ENCODE peak calls at places on chromosomes 5 and 9, in six cellular contexts. Y, F, K, G, S and C are unnamed samples.

GRCh38 chr5:115787426-115787825 is 29.0 kb downstream of the CDO1 start:
- DNase-seq in Y (no peak), F (no peak), K (no peak), G (no peak), S (no peak), C (no peak)

GRCh38 chr5:107486489-107486888 is 184.2 kb downstream of the EFNA5 start:
- DNase-seq in Y (no peak), F (no peak), K (peak; percentile 36), G (no peak), S (peak; percentile 59), C (peak; percentile 70)

GRCh38 chr5:87099246-87099914 is 168.3 kb upstream of the RASA1 start:
- DNase-seq in Y (no peak), F (no peak), K (no peak), G (no peak), S (no peak), C (peak; percentile 14)

GRCh38 chr5:4700082-4700481 is 440.0 kb upstream of the ADAMTS16 start:
- DNase-seq in Y (no peak), F (peak; percentile 25), K (no peak), G (peak; percentile 70), S (no peak), C (peak; percentile 65)

GRCh38 chr5:40447438-40447837 is 232.3 kb upstream of the PTGER4 start:
- DNase-seq in Y (peak; percentile 33), F (no peak), K (no peak), G (no peak), S (peak; percentile 55), C (no peak)

GRCh38 chr9:126406075-126406675 is 79.5 kb downstream of the MVB12B start:
- DNase-seq in Y (no peak), F (no peak), K (no peak), G (no peak), S (peak; percentile 26), C (peak; percentile 26)

GRCh38 chr9:123438821-123439220 is 82.8 kb downstream of the CRB2 start:
- DNase-seq in Y (no peak), F (peak; percentile 41), K (no peak), G (peak; percentile 49), S (peak; percentile 13), C (peak; percentile 6)

GRCh38 chr5:126373621-126374416 is 49.4 kb upstream of the GRAMD2B start:
- DNase-seq in Y (no peak), F (no peak), K (no peak), G (no peak), S (no peak), C (peak; percentile 82)

GRCh38 chr5:147693238-147693637 is 89.3 kb downstream of the JAKMIP2 start:
- DNase-seq in Y (no peak), F (no peak), K (no peak), G (no peak), S (no peak), C (no peak)

GRCh38 chr9:90065001-90065400 is 460.2 kb downstream of the GADD45G start:
- DNase-seq in Y (no peak), F (no peak), K (no peak), G (no peak), S (no peak), C (no peak)

GRCh38 chr5:177496111-177497010 is 1.0 kb downstream of the PDLIM7 start:
- DNase-seq in Y (peak; percentile 96), F (no peak), K (peak; percentile 44), G (peak; percentile 94), S (peak; percentile 94), C (peak; percentile 88)

GRCh38 chr5:81922790-81923398 is 48.9 kb upstream of the ATG10 start:
- DNase-seq in Y (no peak), F (no peak), K (no peak), G (no peak), S (no peak), C (no peak)

GRCh38 chr5:67038817-67039603 is 157.6 kb downstream of the CD180 start:
- DNase-seq in Y (peak; percentile 71), F (no peak), K (no peak), G (no peak), S (peak; percentile 88), C (peak; percentile 94)

GRCh38 chr5:6468870-6469269 is 20.2 kb downstream of the UBE2QL1 start:
- DNase-seq in Y (no peak), F (no peak), K (no peak), G (no peak), S (no peak), C (no peak)

GRCh38 chr9:33329117-33329563 is 38.8 kb downstream of the NFX1 start:
- DNase-seq in Y (peak; percentile 86), F (no peak), K (no peak), G (no peak), S (peak; percentile 94), C (peak; percentile 95)

GRCh38 chr9:133880851-133881634 is 111.1 kb downstream of the VAV2 start:
- DNase-seq in Y (no peak), F (no peak), K (no peak), G (no peak), S (peak; percentile 29), C (peak; percentile 69)

GRCh38 chr5:71786337-71787060 is 67.4 kb downstream of the CARTPT start:
- DNase-seq in Y (no peak), F (no peak), K (no peak), G (no peak), S (no peak), C (no peak)

GRCh38 chr5:62309107-62309506 is 3.1 kb downstream of the KIF2A start:
- DNase-seq in Y (no peak), F (no peak), K (no peak), G (no peak), S (no peak), C (no peak)
- H4K20me1 ChIP-seq in Y (no peaks in the 10 kb centered on the region), F (peaks cover 22% of the 10 kb centered on the region), K (peaks cover 7% of the 10 kb centered on the region), G (no peaks in the 10 kb centered on the region), S (peaks cover 56% of the 10 kb centered on the region), C (peaks cover 70% of the 10 kb centered on the region)

DNA sequence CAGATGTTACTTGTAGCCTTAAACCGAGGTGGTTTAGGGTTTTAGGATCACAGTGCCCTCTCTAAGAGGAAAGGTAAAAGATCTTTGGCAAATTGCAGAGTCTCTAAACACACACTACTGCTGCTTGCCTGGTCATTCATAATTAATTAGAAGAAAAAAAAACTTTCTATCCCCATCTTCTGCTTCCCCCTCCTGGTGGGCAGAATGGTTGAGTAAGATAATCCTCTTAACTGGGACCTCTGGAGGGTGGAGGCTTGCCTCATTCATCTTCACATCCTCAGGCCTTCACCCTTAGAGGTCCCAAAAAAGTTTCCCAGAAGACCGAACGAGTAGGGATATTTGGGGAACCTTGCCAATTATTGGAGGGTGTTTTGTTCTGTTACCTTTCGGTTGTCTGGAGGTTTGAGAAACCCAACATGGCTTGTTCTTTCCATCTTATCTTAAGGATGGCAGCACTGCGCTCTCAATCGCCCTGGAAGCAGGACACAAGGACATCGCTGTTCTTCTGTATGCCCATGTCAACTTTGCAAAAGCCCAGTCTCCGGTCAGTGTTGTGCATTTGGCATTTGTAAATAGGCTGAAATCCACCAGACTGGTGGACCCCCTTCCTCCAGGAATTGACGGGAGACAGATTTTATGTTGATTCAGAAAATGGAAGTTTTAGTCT is 97.3 kb upstream of the DMRT1 start:
- DNase-seq in Y (no peak), F (no peak), K (no peak), G (no peak), S (no peak), C (no peak)
- H3K27ac ChIP-seq in Y (no peak overlapping the region), F (no peak overlapping the region), K (no peak overlapping the region), G (no peak overlapping the region), S (no peak overlapping the region), C (no peak overlapping the region)

DNA sequence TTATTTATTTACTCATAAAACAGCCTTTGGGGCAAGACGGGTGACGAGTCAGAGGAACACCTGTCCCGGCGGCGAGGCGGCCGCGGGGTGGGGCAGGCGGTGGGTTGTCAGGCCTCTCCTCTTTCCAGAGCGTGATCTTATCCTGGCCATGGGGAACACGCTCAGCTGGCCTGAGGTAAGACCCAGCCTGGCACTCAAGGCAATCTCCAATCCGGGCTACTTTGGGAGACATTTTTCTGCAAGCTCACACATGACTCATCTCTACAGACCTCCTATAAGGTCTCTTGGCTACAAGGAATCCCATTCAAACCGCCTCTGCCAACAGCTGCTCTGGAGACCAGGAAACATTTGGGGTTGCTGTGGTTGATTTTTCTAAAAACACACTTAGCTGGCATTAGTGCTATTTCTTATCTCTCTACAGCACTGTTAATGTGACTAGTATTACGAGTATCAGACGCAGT is 6.2 kb downstream of the RAPGEF1 start:
- DNase-seq in Y (peak; percentile 94), F (no peak), K (no peak), G (peak; percentile 48), S (peak; percentile 96), C (peak; percentile 99)
- H4K20me1 ChIP-seq in Y (no peaks in the 10 kb centered on the region), F (no peaks in the 10 kb centered on the region), K (no peaks in the 10 kb centered on the region), G (no peaks in the 10 kb centered on the region), S (peaks cover 84% of the 10 kb centered on the region), C (peaks cover 71% of the 10 kb centered on the region)

GRCh38 chr5:39171647-39172046 is 47.7 kb downstream of the FYB1 start:
- DNase-seq in Y (no peak), F (no peak), K (no peak), G (no peak), S (no peak), C (no peak)

GRCh38 chr5:39164529-39165402 is 54.6 kb downstream of the FYB1 start:
- DNase-seq in Y (no peak), F (no peak), K (no peak), G (no peak), S (peak; percentile 19), C (no peak)

GRCh38 chr5:39167141-39167972 is 52.0 kb downstream of the FYB1 start:
- DNase-seq in Y (peak; percentile 14), F (no peak), K (no peak), G (no peak), S (peak; percentile 28), C (no peak)

GRCh38 chr5:39169081-39169480 is 50.3 kb downstream of the FYB1 start:
- DNase-seq in Y (peak; percentile 84), F (no peak), K (no peak), G (no peak), S (peak; percentile 86), C (peak; percentile 58)

GRCh38 chr5:39167973-39168345 is 51.4 kb downstream of the FYB1 start:
- DNase-seq in Y (no peak), F (no peak), K (no peak), G (no peak), S (no peak), C (no peak)
- H3K27ac ChIP-seq in Y (no peak overlapping the region), F (no peak overlapping the region), K (no peak overlapping the region), G (no peak overlapping the region), S (no peak overlapping the region), C (no peak overlapping the region)